ENCODE peak calls at places on chromosomes 2 and 18, in ten cellular contexts. One of them, this sample, is unnamed.

GRCh38 chr2:218334531-218334930 is 22.1 kb upstream of the CATIP start:
- DNase-seq in GM12865: no peak
- DNase-seq in AG09319: no peak
- DNase-seq in Peyer's patch: no peak
- DNase-seq in progenitor cell of endocrine pancreas: no peak
- DNase-seq in PC-3: no peak
- DNase-seq in WTC11: no peak
- DNase-seq in GM23338: no peak
- DNase-seq in HFF-Myc: no peak
- DNase-seq in cardiac muscle cell: no peak
- DNase-seq in this sample: no peak

GRCh38 chr2:152950125-152950524 is 231.7 kb downstream of the ARL6IP6 start:
- DNase-seq in GM12865: peak
- DNase-seq in AG09319: no peak
- DNase-seq in Peyer's patch: no peak
- DNase-seq in progenitor cell of endocrine pancreas: peak
- DNase-seq in PC-3: peak
- DNase-seq in WTC11: peak
- DNase-seq in GM23338: peak
- DNase-seq in HFF-Myc: no peak
- DNase-seq in cardiac muscle cell: no peak
- DNase-seq in this sample: no peak

GRCh38 chr2:1891147-1891546 is 146.8 kb upstream of the PXDN start:
- DNase-seq in GM12865: no peak
- DNase-seq in AG09319: no peak
- DNase-seq in Peyer's patch: no peak
- DNase-seq in progenitor cell of endocrine pancreas: no peak
- DNase-seq in PC-3: no peak
- DNase-seq in WTC11: no peak
- DNase-seq in GM23338: no peak
- DNase-seq in HFF-Myc: no peak
- DNase-seq in cardiac muscle cell: no peak
- DNase-seq in this sample: no peak

GRCh38 chr18:13811993-13812392 is 12.0 kb upstream of the MC5R start:
- DNase-seq in GM12865: no peak
- DNase-seq in AG09319: no peak
- DNase-seq in Peyer's patch: no peak
- DNase-seq in progenitor cell of endocrine pancreas: no peak
- DNase-seq in PC-3: peak
- DNase-seq in WTC11: no peak
- DNase-seq in GM23338: peak
- DNase-seq in HFF-Myc: no peak
- DNase-seq in cardiac muscle cell: no peak
- DNase-seq in this sample: no peak

GRCh38 chr2:227499971-227500630 is 28.1 kb downstream of the AGFG1 start:
- DNase-seq in GM12865: no peak
- DNase-seq in AG09319: no peak
- DNase-seq in Peyer's patch: no peak
- DNase-seq in progenitor cell of endocrine pancreas: no peak
- DNase-seq in PC-3: no peak
- DNase-seq in WTC11: no peak
- DNase-seq in GM23338: no peak
- DNase-seq in HFF-Myc: no peak
- DNase-seq in cardiac muscle cell: no peak
- DNase-seq in this sample: no peak

GRCh38 chr18:46341989-46342525 is 237.9 kb downstream of the HAUS1 start:
- DNase-seq in GM12865: no peak
- DNase-seq in AG09319: no peak
- DNase-seq in Peyer's patch: no peak
- DNase-seq in progenitor cell of endocrine pancreas: no peak
- DNase-seq in PC-3: no peak
- DNase-seq in WTC11: no peak
- DNase-seq in GM23338: no peak
- DNase-seq in HFF-Myc: no peak
- DNase-seq in cardiac muscle cell: no peak
- DNase-seq in this sample: no peak

GRCh38 chr18:37254256-37254880 is 311.2 kb downstream of the CELF4 start:
- DNase-seq in GM12865: no peak
- DNase-seq in AG09319: no peak
- DNase-seq in Peyer's patch: no peak
- DNase-seq in progenitor cell of endocrine pancreas: no peak
- DNase-seq in PC-3: no peak
- DNase-seq in WTC11: no peak
- DNase-seq in GM23338: peak
- DNase-seq in HFF-Myc: no peak
- DNase-seq in cardiac muscle cell: no peak
- DNase-seq in this sample: no peak

GRCh38 chr18:923144-923543 is 18.5 kb downstream of the ADCYAP1 start:
- DNase-seq in GM12865: no peak
- DNase-seq in AG09319: no peak
- DNase-seq in Peyer's patch: no peak
- DNase-seq in progenitor cell of endocrine pancreas: no peak
- DNase-seq in PC-3: no peak
- DNase-seq in WTC11: no peak
- DNase-seq in GM23338: no peak
- DNase-seq in HFF-Myc: no peak
- DNase-seq in cardiac muscle cell: no peak
- DNase-seq in this sample: no peak

GRCh38 chr2:177585234-177585863 is 192.8 kb downstream of the AGPS start:
- DNase-seq in GM12865: no peak
- DNase-seq in AG09319: no peak
- DNase-seq in Peyer's patch: no peak
- DNase-seq in progenitor cell of endocrine pancreas: no peak
- DNase-seq in PC-3: no peak
- DNase-seq in WTC11: no peak
- DNase-seq in GM23338: no peak
- DNase-seq in HFF-Myc: no peak
- DNase-seq in cardiac muscle cell: no peak
- DNase-seq in this sample: no peak

GRCh38 chr2:159753797-159754196 is 41.5 kb downstream of the MARCHF7 start:
- DNase-seq in GM12865: no peak
- DNase-seq in AG09319: no peak
- DNase-seq in Peyer's patch: no peak
- DNase-seq in progenitor cell of endocrine pancreas: no peak
- DNase-seq in PC-3: no peak
- DNase-seq in WTC11: no peak
- DNase-seq in GM23338: no peak
- DNase-seq in HFF-Myc: no peak
- DNase-seq in cardiac muscle cell: no peak
- DNase-seq in this sample: no peak

GRCh38 chr18:22551536-22552151 is 133.9 kb upstream of the CTAGE1 start:
- DNase-seq in GM12865: no peak
- DNase-seq in AG09319: no peak
- DNase-seq in Peyer's patch: no peak
- DNase-seq in progenitor cell of endocrine pancreas: no peak
- DNase-seq in PC-3: peak
- DNase-seq in WTC11: no peak
- DNase-seq in GM23338: no peak
- DNase-seq in HFF-Myc: no peak
- DNase-seq in cardiac muscle cell: peak
- DNase-seq in this sample: no peak

GRCh38 chr2:45992021-45992745 is 305.0 kb upstream of the EPAS1 start:
- DNase-seq in GM12865: no peak
- DNase-seq in AG09319: peak
- DNase-seq in Peyer's patch: no peak
- DNase-seq in progenitor cell of endocrine pancreas: no peak
- DNase-seq in PC-3: peak
- DNase-seq in WTC11: no peak
- DNase-seq in GM23338: no peak
- DNase-seq in HFF-Myc: no peak
- DNase-seq in cardiac muscle cell: peak
- DNase-seq in this sample: no peak

GRCh38 chr2:104078431-104079157 is 775.3 kb upstream of the POU3F3 start:
- DNase-seq in GM12865: no peak
- DNase-seq in AG09319: no peak
- DNase-seq in Peyer's patch: no peak
- DNase-seq in progenitor cell of endocrine pancreas: no peak
- DNase-seq in PC-3: no peak
- DNase-seq in WTC11: peak
- DNase-seq in GM23338: peak
- DNase-seq in HFF-Myc: no peak
- DNase-seq in cardiac muscle cell: no peak
- DNase-seq in this sample: no peak
- TF ChIP-seq CTCF in GM12865: no peak
- TF ChIP-seq CTCF in AG09319: no peak
- TF ChIP-seq CTCF in Peyer's patch: no peak
- TF ChIP-seq CTCF in progenitor cell of endocrine pancreas: peak
- TF ChIP-seq CTCF in PC-3: no peak
- TF ChIP-seq CTCF in WTC11: no peak
- TF ChIP-seq CTCF in GM23338: peak
- TF ChIP-seq CTCF in HFF-Myc: no peak
- TF ChIP-seq CTCF in cardiac muscle cell: no peak
- TF ChIP-seq CTCF in this sample: no peak

GRCh38 chr2:158457092-158457825 is 507 bp downstream of the PKP4 start:
- DNase-seq in GM12865: peak
- DNase-seq in AG09319: no peak
- DNase-seq in Peyer's patch: peak
- DNase-seq in progenitor cell of endocrine pancreas: peak
- DNase-seq in PC-3: peak
- DNase-seq in WTC11: peak
- DNase-seq in GM23338: peak
- DNase-seq in HFF-Myc: no peak
- DNase-seq in cardiac muscle cell: peak
- DNase-seq in this sample: peak

GRCh38 chr2:158458617-158458920 is 1.8 kb downstream of the PKP4 start:
- DNase-seq in GM12865: no peak
- DNase-seq in AG09319: no peak
- DNase-seq in Peyer's patch: no peak
- DNase-seq in progenitor cell of endocrine pancreas: no peak
- DNase-seq in PC-3: peak
- DNase-seq in WTC11: no peak
- DNase-seq in GM23338: no peak
- DNase-seq in HFF-Myc: no peak
- DNase-seq in cardiac muscle cell: peak
- DNase-seq in this sample: no peak

GRCh38 chr2:158459161-158460003 is 2.6 kb downstream of the PKP4 start:
- DNase-seq in GM12865: no peak
- DNase-seq in AG09319: no peak
- DNase-seq in Peyer's patch: no peak
- DNase-seq in progenitor cell of endocrine pancreas: no peak
- DNase-seq in PC-3: no peak
- DNase-seq in WTC11: no peak
- DNase-seq in GM23338: no peak
- DNase-seq in HFF-Myc: no peak
- DNase-seq in cardiac muscle cell: peak
- DNase-seq in this sample: no peak

GRCh38 chr2:158457826-158458616 is 1.3 kb downstream of the PKP4 start:
- DNase-seq in GM12865: peak
- DNase-seq in AG09319: no peak
- DNase-seq in Peyer's patch: peak
- DNase-seq in progenitor cell of endocrine pancreas: peak
- DNase-seq in PC-3: peak
- DNase-seq in WTC11: peak
- DNase-seq in GM23338: peak
- DNase-seq in HFF-Myc: no peak
- DNase-seq in cardiac muscle cell: peak
- DNase-seq in this sample: peak

GRCh38 chr2:158456309-158457066 is at the start of the genes CCDC148 and PKP4:
- DNase-seq in GM12865: peak
- DNase-seq in AG09319: peak
- DNase-seq in Peyer's patch: peak
- DNase-seq in progenitor cell of endocrine pancreas: peak
- DNase-seq in PC-3: peak
- DNase-seq in WTC11: peak
- DNase-seq in GM23338: peak
- DNase-seq in HFF-Myc: peak
- DNase-seq in cardiac muscle cell: peak
- DNase-seq in this sample: peak
- TF ChIP-seq CTCF in GM12865: no peak
- TF ChIP-seq CTCF in AG09319: no peak
- TF ChIP-seq CTCF in Peyer's patch: no peak
- TF ChIP-seq CTCF in progenitor cell of endocrine pancreas: no peak
- TF ChIP-seq CTCF in PC-3: no peak
- TF ChIP-seq CTCF in WTC11: no peak
- TF ChIP-seq CTCF in GM23338: peak
- TF ChIP-seq CTCF in HFF-Myc: no peak
- TF ChIP-seq CTCF in cardiac muscle cell: no peak
- TF ChIP-seq CTCF in this sample: peak

DNA sequence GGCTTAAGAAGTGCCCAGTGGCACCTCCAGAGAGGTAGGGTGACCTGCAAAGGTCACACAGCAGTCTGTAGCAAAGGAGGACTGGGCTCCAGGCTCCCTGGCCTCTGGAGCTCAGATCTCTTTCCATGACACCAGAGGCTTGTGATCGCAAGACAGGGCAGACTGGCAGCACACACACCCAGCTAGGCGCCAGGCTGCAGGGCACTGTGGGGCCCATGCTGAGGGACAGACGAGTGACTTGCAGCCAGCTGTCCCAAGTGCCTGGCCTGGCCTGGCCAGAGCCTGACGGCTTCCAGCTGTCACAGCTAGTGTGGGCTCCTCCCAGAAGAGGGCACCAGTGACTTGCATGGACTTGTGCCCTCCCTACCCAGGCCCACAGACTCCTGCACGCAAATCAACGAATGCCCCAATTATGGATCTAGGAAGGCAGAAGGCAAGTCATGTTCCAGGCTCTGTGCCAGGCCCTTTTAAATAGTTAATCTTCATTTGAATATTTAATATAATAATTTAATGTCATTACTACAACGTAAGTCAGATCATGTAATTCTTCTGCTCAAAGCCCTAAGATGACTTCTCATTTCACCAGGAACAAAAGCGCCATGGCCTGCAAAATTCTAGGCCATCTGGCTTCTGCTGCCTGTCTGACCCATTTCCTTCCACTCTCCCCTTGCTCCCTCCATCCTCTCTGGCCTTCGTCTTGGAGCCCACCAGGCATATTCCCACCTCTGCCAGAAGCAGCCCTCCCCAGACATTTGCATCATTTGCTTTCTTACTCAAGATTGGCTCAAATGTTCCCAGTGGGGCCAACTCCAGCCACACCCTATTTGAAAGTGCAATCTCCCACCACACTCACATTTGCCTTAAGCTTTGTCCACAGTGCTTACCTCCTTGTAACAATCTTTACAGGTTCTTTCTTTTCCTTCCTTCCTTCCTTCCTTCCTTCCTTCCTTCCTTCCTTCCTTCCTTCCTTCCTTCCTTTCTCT is 3.7 kb upstream of the SPEG start:
- DNase-seq in GM12865: peak
- DNase-seq in AG09319: no peak
- DNase-seq in Peyer's patch: no peak
- DNase-seq in progenitor cell of endocrine pancreas: no peak
- DNase-seq in PC-3: peak
- DNase-seq in WTC11: no peak
- DNase-seq in GM23338: peak
- DNase-seq in HFF-Myc: no peak
- DNase-seq in cardiac muscle cell: peak
- DNase-seq in this sample: no peak
- TF ChIP-seq CTCF in GM12865: no peak
- TF ChIP-seq CTCF in AG09319: peak
- TF ChIP-seq CTCF in Peyer's patch: no peak
- TF ChIP-seq CTCF in progenitor cell of endocrine pancreas: peak
- TF ChIP-seq CTCF in PC-3: peak
- TF ChIP-seq CTCF in WTC11: no peak
- TF ChIP-seq CTCF in GM23338: peak
- TF ChIP-seq CTCF in HFF-Myc: peak
- TF ChIP-seq CTCF in cardiac muscle cell: peak
- TF ChIP-seq CTCF in this sample: no peak

DNA sequence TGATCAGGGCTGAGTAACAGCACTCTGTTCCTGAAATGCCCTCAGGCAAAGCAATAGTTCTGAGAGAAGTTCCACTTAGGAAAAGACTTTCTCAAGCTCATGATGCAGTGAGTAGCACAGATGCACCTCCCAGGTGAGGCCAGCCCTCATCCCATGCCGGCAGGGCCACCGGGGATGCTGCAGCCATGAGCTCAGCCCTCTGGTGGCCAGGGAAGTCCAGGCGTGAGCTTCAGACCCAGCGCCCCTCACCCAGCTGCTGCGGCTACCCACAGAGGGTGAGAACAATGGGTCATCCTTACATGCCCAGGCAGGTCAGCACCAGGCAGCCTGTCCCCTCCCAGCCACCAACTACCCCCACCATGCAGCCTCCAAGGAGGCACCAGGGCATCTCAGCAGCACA is 50.7 kb downstream of the TTC32 start:
- DNase-seq in GM12865: no peak
- DNase-seq in AG09319: no peak
- DNase-seq in Peyer's patch: no peak
- DNase-seq in progenitor cell of endocrine pancreas: no peak
- DNase-seq in PC-3: peak
- DNase-seq in WTC11: peak
- DNase-seq in GM23338: peak
- DNase-seq in HFF-Myc: no peak
- DNase-seq in cardiac muscle cell: no peak
- DNase-seq in this sample: no peak
- TF ChIP-seq CTCF in GM12865: peak
- TF ChIP-seq CTCF in AG09319: peak
- TF ChIP-seq CTCF in Peyer's patch: no peak
- TF ChIP-seq CTCF in progenitor cell of endocrine pancreas: peak
- TF ChIP-seq CTCF in PC-3: peak
- TF ChIP-seq CTCF in WTC11: no peak
- TF ChIP-seq CTCF in GM23338: peak
- TF ChIP-seq CTCF in HFF-Myc: peak
- TF ChIP-seq CTCF in cardiac muscle cell: peak
- TF ChIP-seq CTCF in this sample: no peak

This sample was measured in GM10248.